ENCODE peak calls at places on chromosomes 5 and 9, in ten cellular contexts. A, U, V, C, E, F, S, P, Q and W are unnamed samples.

GRCh38 chr5:9557696-9558095 is 11.8 kb upstream of the SEMA5A start:
- DNase-seq in U (no peak), E (no peak), Q (no peak), C (peak), S (no peak), F (no peak), V (peak), P (no peak), A (no peak), W (no peak)

GRCh38 chr5:1325870-1326546 is 18.9 kb downstream of the CLPTM1L start:
- DNase-seq in P (no peak), U (no peak), A (no peak), F (no peak), E (peak), V (no peak), C (no peak), S (no peak), Q (no peak), W (peak)

GRCh38 chr5:150573867-150574817 is 66.2 kb downstream of the NDST1 start:
- DNase-seq in E (no peak), V (no peak), Q (no peak), F (no peak), U (peak), A (no peak), P (no peak), S (peak), C (no peak), W (peak)

GRCh38 chr5:169997736-169998284 is 17.5 kb upstream of the INSYN2B start:
- DNase-seq in C (no peak), E (no peak), V (peak), S (no peak), A (no peak), F (no peak), U (no peak), P (no peak), Q (no peak), W (no peak)

GRCh38 chr9:93473411-93473810 is 20.0 kb upstream of the FAM120AOS start:
- DNase-seq in C (no peak), V (peak), S (no peak), A (no peak), E (no peak), U (no peak), F (no peak), P (no peak), Q (no peak), W (no peak)

GRCh38 chr5:118336468-118336867 is 651.9 kb downstream of the DTWD2 start:
- DNase-seq in A (no peak), P (no peak), V (no peak), F (no peak), C (no peak), S (no peak), Q (no peak), U (no peak), E (no peak), W (no peak)

GRCh38 chr5:172798422-172799215 is 27.6 kb upstream of the DUSP1 start:
- DNase-seq in Q (peak), A (no peak), S (no peak), F (peak), E (no peak), C (peak), V (peak), U (no peak), P (no peak), W (peak)

GRCh38 chr9:98688710-98689495 is 19.8 kb downstream of the GABBR2 start:
- DNase-seq in P (no peak), A (no peak), F (no peak), Q (no peak), V (no peak), C (no peak), E (no peak), S (no peak), U (peak), W (no peak)

GRCh38 chr5:103298557-103298956 is 40.0 kb downstream of the MACIR start:
- DNase-seq in E (no peak), F (no peak), S (no peak), U (no peak), C (no peak), Q (no peak), V (no peak), A (peak), P (no peak), W (no peak)

GRCh38 chr9:134820901-134821300 is 59.7 kb upstream of the FCN2 start:
- DNase-seq in E (no peak), C (no peak), S (no peak), V (no peak), A (no peak), Q (no peak), U (no peak), F (no peak), P (no peak), W (no peak)

GRCh38 chr5:164562271-164562856 is 1056.9 kb downstream of the MAT2B start:
- DNase-seq in V (peak), E (no peak), C (no peak), U (no peak), F (no peak), P (no peak), Q (peak), A (no peak), S (no peak), W (no peak)

GRCh38 chr5:176738851-176739250 is 71.5 kb upstream of the UNC5A start:
- DNase-seq in S (no peak), U (no peak), P (no peak), A (no peak), E (no peak), V (no peak), F (no peak), Q (no peak), C (no peak), W (no peak)

GRCh38 chr5:16934669-16935068 is 1.4 kb downstream of the MYO10 start:
- DNase-seq in U (no peak), S (no peak), E (no peak), C (peak), P (no peak), V (peak), F (no peak), Q (no peak), A (no peak), W (no peak)

GRCh38 chr9:95516736-95517558 is at the start of gene PTCH1:
- DNase-seq in U (peak), Q (no peak), E (no peak), A (no peak), S (peak), P (peak), V (peak), F (peak), C (peak), W (peak)

GRCh38 chr5:148125641-148126040 is 42.7 kb upstream of the SPINK14 start:
- DNase-seq in F (no peak), S (no peak), U (no peak), A (no peak), P (no peak), C (peak), Q (no peak), V (peak), E (no peak), W (no peak)

GRCh38 chr5:126268697-126269315 is 154.4 kb upstream of the GRAMD2B start:
- DNase-seq in S (no peak), P (no peak), A (no peak), V (no peak), Q (no peak), C (no peak), F (no peak), U (no peak), E (no peak), W (no peak)

GRCh38 chr9:18441245-18441644 is 32.7 kb upstream of the ADAMTSL1 start:
- DNase-seq in E (no peak), P (no peak), Q (no peak), C (peak), V (peak), F (no peak), U (no peak), S (no peak), A (no peak), W (no peak)

GRCh38 chr9:113641100-113641885 is 177.8 kb downstream of the RGS3 start:
- DNase-seq in S (no peak), V (no peak), Q (no peak), F (no peak), E (no peak), C (no peak), A (no peak), P (no peak), U (no peak), W (no peak)

GRCh38 chr9:129570450-129571297 is 50.2 kb downstream of the C9orf50 start:
- DNase-seq in A (peak), U (peak), C (peak), E (no peak), P (no peak), S (peak), F (peak), Q (peak), V (peak), W (peak)

GRCh38 chr5:135005076-135005475 is 29.0 kb downstream of the PITX1 start:
- DNase-seq in E (no peak), P (no peak), C (no peak), F (no peak), U (no peak), V (no peak), Q (no peak), S (no peak), A (no peak), W (no peak)

GRCh38 chr9:132768932-132769894 is 98.9 kb downstream of the GTF3C4 start:
- DNase-seq in P (peak), C (peak), F (peak), S (peak), Q (no peak), E (no peak), V (peak), U (peak), A (peak), W (peak)

GRCh38 chr9:114958021-114958846 is 27.8 kb upstream of the TNFSF8 start:
- DNase-seq in Q (no peak), U (no peak), V (no peak), E (peak), A (no peak), F (no peak), P (no peak), C (no peak), S (peak), W (peak)

GRCh38 chr5:51416149-51416548 is 32.9 kb downstream of the ISL1 start:
- DNase-seq in C (no peak), F (no peak), Q (no peak), S (no peak), P (no peak), U (no peak), A (no peak), V (no peak), E (no peak), W (no peak)

GRCh38 chr5:113090336-113091106 is 113.9 kb downstream of the DCP2 start:
- DNase-seq in P (no peak), F (no peak), C (no peak), A (peak), V (no peak), S (no peak), E (no peak), Q (no peak), U (no peak), W (no peak)

GRCh38 chr5:163569284-163569683 is 63.9 kb downstream of the MAT2B start:
- DNase-seq in F (no peak), S (no peak), A (no peak), Q (peak), V (peak), C (peak), E (no peak), P (no peak), U (no peak), W (no peak)

GRCh38 chr5:159650803-159651202 is 265.5 kb upstream of the ADRA1B start:
- DNase-seq in C (no peak), A (no peak), F (no peak), S (no peak), V (no peak), Q (no peak), U (no peak), P (no peak), E (no peak), W (no peak)

GRCh38 chr9:111067472-111067871 is 29.2 kb upstream of the LPAR1 start:
- DNase-seq in A (no peak), E (no peak), P (no peak), U (no peak), Q (no peak), V (no peak), S (no peak), C (no peak), F (no peak), W (no peak)

GRCh38 chr9:111068816-111069215 is 30.5 kb upstream of the LPAR1 start:
- DNase-seq in F (no peak), C (no peak), A (no peak), E (no peak), V (no peak), P (no peak), S (no peak), U (no peak), Q (no peak), W (no peak)

GRCh38 chr9:111066427-111066826 is 28.2 kb upstream of the LPAR1 start:
- DNase-seq in Q (no peak), U (no peak), F (no peak), S (no peak), E (no peak), V (no peak), C (no peak), A (no peak), P (no peak), W (no peak)

GRCh38 chr9:111065414-111065813 is 27.1 kb upstream of the LPAR1 start:
- DNase-seq in Q (no peak), E (no peak), F (no peak), U (no peak), S (no peak), V (no peak), A (no peak), C (no peak), P (no peak), W (no peak)

GRCh38 chr9:111069233-111069632 is 31.0 kb upstream of the LPAR1 start:
- DNase-seq in P (no peak), V (no peak), C (no peak), U (no peak), A (no peak), E (no peak), S (no peak), F (no peak), Q (no peak), W (no peak)
- H3K4me3 ChIP-seq in P (no peak), V (no peak), C (no peak), U (no peak), A (no peak), E (no peak), S (no peak), F (no peak), Q (no peak), W (no peak)

GRCh38 chr9:136330406-136330990 is 3.2 kb downstream of the GPSM1 start:
- DNase-seq in P (no peak), E (peak), F (no peak), U (no peak), Q (no peak), S (peak), A (no peak), V (no peak), C (no peak), W (no peak)

GRCh38 chr9:136329636-136330405 is 2.5 kb downstream of the GPSM1 start:
- DNase-seq in V (no peak), Q (no peak), E (peak), S (peak), A (no peak), C (no peak), P (no peak), U (no peak), F (no peak), W (no peak)

GRCh38 chr9:136328011-136328621 is 777 bp downstream of the GPSM1 start:
- DNase-seq in S (peak), V (peak), E (peak), C (no peak), A (no peak), P (no peak), F (peak), U (no peak), Q (no peak), W (no peak)

GRCh38 chr9:136328622-136329041 is 1.3 kb downstream of the GPSM1 start:
- DNase-seq in U (no peak), P (no peak), F (no peak), A (peak), Q (no peak), S (peak), C (peak), V (no peak), E (peak), W (no peak)

GRCh38 chr9:136329211-136329627 is 1.9 kb downstream of the GPSM1 start:
- DNase-seq in P (no peak), Q (no peak), C (no peak), U (no peak), A (no peak), S (peak), V (no peak), E (peak), F (no peak), W (no peak)
- H3K4me3 ChIP-seq in P (no peak), Q (peak), C (peak), U (peak), A (peak), S (peak), V (no peak), E (peak), F (no peak), W (no peak)

DNA sequence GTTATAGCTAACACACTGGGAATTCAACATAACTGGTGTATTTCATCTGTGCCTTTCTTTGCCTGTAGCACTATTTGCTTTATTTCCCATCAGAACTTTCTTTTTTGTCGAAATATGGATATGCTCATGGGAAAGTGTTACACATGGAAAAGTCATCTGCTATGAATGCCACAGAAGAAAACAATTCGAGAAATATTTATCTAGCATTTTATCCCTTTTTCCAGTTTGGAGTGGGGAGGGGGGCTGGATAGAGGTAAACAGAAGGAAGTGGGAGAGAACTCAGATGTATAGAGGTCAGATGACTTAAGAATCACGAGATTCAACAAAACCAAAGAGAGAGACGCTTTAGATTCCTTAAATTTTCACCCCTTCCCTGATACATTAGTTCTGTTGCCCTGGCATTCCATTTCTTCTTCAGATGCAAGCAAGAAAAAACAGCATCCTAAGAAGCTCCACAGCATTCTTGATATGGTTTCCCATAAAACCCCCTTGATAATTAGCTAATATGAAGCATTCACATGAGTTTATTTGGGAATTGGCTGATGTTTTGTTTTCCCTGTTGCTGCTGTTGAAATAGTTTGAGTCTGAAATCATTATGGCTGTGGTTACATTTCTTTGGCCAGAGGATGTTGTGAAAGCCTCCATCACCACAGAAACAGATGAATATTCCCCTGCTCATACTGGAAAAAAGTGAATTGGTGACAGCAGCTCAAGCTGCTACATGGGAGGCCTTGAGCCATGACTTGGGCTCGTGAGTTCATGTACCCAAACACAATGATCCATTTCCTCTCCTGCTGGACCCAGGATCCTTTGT is 335.8 kb upstream of the DAB2 start:
- DNase-seq in Q (peak), E (no peak), U (no peak), S (peak), C (peak), F (no peak), V (peak), A (no peak), P (no peak), W (peak)
- H3K4me3 ChIP-seq in Q (peak), E (no peak), U (no peak), S (no peak), C (no peak), F (no peak), V (no peak), A (no peak), P (no peak), W (peak)

DNA sequence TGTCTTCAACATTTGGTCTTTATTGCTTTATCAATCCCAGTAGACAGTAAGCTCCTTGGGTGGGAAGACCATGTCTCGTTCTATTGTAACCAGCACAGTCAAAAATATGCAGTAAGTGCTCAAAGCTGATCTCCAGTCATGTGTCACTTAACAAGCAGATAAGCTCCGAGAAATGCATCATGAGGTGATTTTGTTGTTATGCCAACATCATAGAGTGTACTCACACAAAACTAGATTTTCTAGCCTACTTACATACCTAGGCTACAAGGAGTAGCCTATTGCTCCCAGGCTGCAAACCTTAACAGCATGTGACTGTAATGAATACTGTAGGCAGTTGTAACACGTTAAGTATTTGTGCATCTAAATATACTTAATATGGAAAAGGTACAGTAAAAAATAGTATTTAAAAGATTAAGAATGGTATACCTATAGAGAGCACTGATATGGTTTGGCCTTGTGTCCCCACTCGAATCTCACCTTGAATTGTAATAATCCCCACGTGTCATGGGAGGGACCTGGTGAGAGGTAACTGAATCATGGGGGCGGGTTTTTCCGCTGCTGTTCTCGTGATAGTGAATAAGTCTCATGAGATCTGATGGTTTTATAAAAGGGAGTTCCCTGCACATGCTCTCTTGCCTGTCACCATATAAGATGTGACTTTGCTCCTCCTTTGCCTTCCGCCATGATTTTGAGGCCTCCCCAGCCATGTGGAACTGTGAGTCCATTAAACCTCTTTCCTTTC is 39.8 kb upstream of the PCSK5 start:
- DNase-seq in F (no peak), C (no peak), S (no peak), V (no peak), E (no peak), Q (no peak), U (no peak), P (no peak), A (no peak), W (no peak)
- H3K4me3 ChIP-seq in F (no peak), C (no peak), S (no peak), V (no peak), E (no peak), Q (no peak), U (no peak), P (no peak), A (no peak), W (no peak)

GRCh38 chr9:14277761-14278160 is 36.2 kb downstream of the NFIB start:
- DNase-seq in E (no peak), Q (no peak), A (no peak), C (no peak), F (no peak), U (no peak), S (no peak), V (no peak), P (no peak), W (no peak)
- H3K4me3 ChIP-seq in E (no peak), Q (no peak), A (no peak), C (no peak), F (no peak), U (no peak), S (no peak), V (no peak), P (no peak), W (no peak)

DNA sequence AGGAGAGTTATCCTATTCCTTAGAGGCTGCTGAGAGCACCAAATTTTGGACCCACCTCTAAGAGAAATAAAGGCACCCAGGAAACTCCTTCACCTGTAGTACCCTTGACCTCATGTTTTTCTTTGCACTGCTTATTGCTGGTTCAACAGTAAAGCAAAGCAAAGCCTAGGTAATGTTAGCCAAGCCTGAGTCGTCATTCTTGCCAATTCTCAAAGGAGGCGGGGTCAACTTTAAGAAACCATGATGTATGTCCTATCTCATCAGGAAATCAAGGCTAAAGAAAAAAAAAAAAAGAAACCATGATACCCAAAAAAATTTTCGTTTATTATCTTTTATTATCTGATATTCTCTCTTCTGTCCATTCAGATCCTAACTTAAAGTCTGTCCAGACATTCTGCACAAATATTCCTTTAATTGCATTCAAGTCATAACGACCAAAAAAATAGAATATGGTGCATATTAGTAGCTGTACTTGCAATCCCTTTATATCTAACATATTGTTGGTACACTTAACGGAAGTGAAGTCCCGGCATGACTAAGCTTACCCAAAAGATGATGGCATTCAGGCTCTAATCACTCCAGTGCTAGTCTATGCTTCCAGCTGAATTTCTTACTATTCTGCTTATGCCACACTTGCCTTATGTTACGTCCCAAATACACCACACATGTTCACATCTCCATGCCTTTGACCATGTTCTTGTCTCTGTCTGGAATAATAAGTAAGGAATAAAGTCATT is 1.8 kb downstream of the AUH start:
- DNase-seq in U (peak), E (no peak), P (no peak), C (no peak), V (peak), S (no peak), F (no peak), A (no peak), Q (no peak), W (no peak)
- H3K4me3 ChIP-seq in U (peak), E (peak), P (no peak), C (no peak), V (no peak), S (peak), F (no peak), A (peak), Q (peak), W (peak)

GRCh38 chr5:78627175-78627574 is 21.4 kb downstream of the LHFPL2 start:
- DNase-seq in S (no peak), U (peak), F (peak), V (no peak), A (no peak), Q (no peak), P (no peak), C (peak), E (no peak), W (no peak)
- H3K4me3 ChIP-seq in S (no peak), U (no peak), F (no peak), V (no peak), A (no peak), Q (no peak), P (no peak), C (no peak), E (no peak), W (no peak)